ENCODE peak calls at places on chromosomes 4 and X, in nine cellular contexts. One of them, this sample, is unnamed. For H3K4me1, the result is how much of the 10 kb centered on the place peaks cover.

GRCh38 chr4:136383126-136383525 is 1149.2 kb downstream of the PCDH18 start:
- DNase-seq in hepatocyte: no peak
- DNase-seq in SK-N-SH: no peak
- DNase-seq in OCI-LY7: no peak
- DNase-seq in GM23338: no peak
- DNase-seq in PC-3: no peak
- DNase-seq in HCT116: no peak
- DNase-seq in GM23248: no peak
- DNase-seq in MM.1S: no peak
- DNase-seq in this sample: no peak

GRCh38 chrX:109384569-109385174 is 97.2 kb downstream of the GUCY2F start:
- DNase-seq in hepatocyte: peak
- DNase-seq in SK-N-SH: no peak
- DNase-seq in OCI-LY7: peak
- DNase-seq in GM23338: peak
- DNase-seq in PC-3: peak
- DNase-seq in HCT116: no peak
- DNase-seq in GM23248: peak
- DNase-seq in MM.1S: peak
- DNase-seq in this sample: peak

GRCh38 chrX:41661366-41662095 is 27.2 kb upstream of the GPR34 start:
- DNase-seq in hepatocyte: no peak
- DNase-seq in SK-N-SH: no peak
- DNase-seq in OCI-LY7: no peak
- DNase-seq in GM23338: no peak
- DNase-seq in PC-3: peak
- DNase-seq in HCT116: no peak
- DNase-seq in GM23248: peak
- DNase-seq in MM.1S: no peak
- DNase-seq in this sample: no peak

GRCh38 chr4:53205970-53206369 is 159.9 kb downstream of the SCFD2 start:
- DNase-seq in hepatocyte: no peak
- DNase-seq in SK-N-SH: no peak
- DNase-seq in OCI-LY7: no peak
- DNase-seq in GM23338: no peak
- DNase-seq in PC-3: peak
- DNase-seq in HCT116: no peak
- DNase-seq in GM23248: peak
- DNase-seq in MM.1S: no peak
- DNase-seq in this sample: no peak

GRCh38 chrX:48890934-48891401 is 6.6 kb downstream of the TIMM17B start:
- DNase-seq in hepatocyte: peak
- DNase-seq in SK-N-SH: peak
- DNase-seq in OCI-LY7: no peak
- DNase-seq in GM23338: peak
- DNase-seq in PC-3: no peak
- DNase-seq in HCT116: no peak
- DNase-seq in GM23248: peak
- DNase-seq in MM.1S: peak
- DNase-seq in this sample: peak

GRCh38 chrX:16992902-16993301 is 46.4 kb downstream of the REPS2 start:
- DNase-seq in hepatocyte: peak
- DNase-seq in SK-N-SH: no peak
- DNase-seq in OCI-LY7: no peak
- DNase-seq in GM23338: no peak
- DNase-seq in PC-3: no peak
- DNase-seq in HCT116: no peak
- DNase-seq in GM23248: no peak
- DNase-seq in MM.1S: no peak
- DNase-seq in this sample: no peak

GRCh38 chr4:81882222-81882621 is 410.5 kb upstream of the RASGEF1B start:
- DNase-seq in hepatocyte: no peak
- DNase-seq in SK-N-SH: no peak
- DNase-seq in OCI-LY7: peak
- DNase-seq in GM23338: no peak
- DNase-seq in PC-3: no peak
- DNase-seq in HCT116: no peak
- DNase-seq in GM23248: no peak
- DNase-seq in MM.1S: no peak
- DNase-seq in this sample: no peak

GRCh38 chr4:146969126-146969525 is 23.5 kb upstream of the TTC29 start:
- DNase-seq in hepatocyte: no peak
- DNase-seq in SK-N-SH: no peak
- DNase-seq in OCI-LY7: no peak
- DNase-seq in GM23338: no peak
- DNase-seq in PC-3: no peak
- DNase-seq in HCT116: no peak
- DNase-seq in GM23248: no peak
- DNase-seq in MM.1S: no peak
- DNase-seq in this sample: no peak

GRCh38 chrX:73768886-73769285 is 205.9 kb downstream of the CHIC1 start:
- DNase-seq in hepatocyte: no peak
- DNase-seq in SK-N-SH: no peak
- DNase-seq in OCI-LY7: no peak
- DNase-seq in GM23338: no peak
- DNase-seq in PC-3: no peak
- DNase-seq in HCT116: no peak
- DNase-seq in GM23248: no peak
- DNase-seq in MM.1S: no peak
- DNase-seq in this sample: no peak

GRCh38 chr4:97144199-97144598 is 999.1 kb downstream of the STPG2 start:
- DNase-seq in hepatocyte: no peak
- DNase-seq in SK-N-SH: no peak
- DNase-seq in OCI-LY7: no peak
- DNase-seq in GM23338: no peak
- DNase-seq in PC-3: no peak
- DNase-seq in HCT116: no peak
- DNase-seq in GM23248: no peak
- DNase-seq in MM.1S: no peak
- DNase-seq in this sample: no peak

GRCh38 chr4:139582044-139582443 is 26.0 kb upstream of the SETD7 start:
- DNase-seq in hepatocyte: no peak
- DNase-seq in SK-N-SH: no peak
- DNase-seq in OCI-LY7: no peak
- DNase-seq in GM23338: no peak
- DNase-seq in PC-3: peak
- DNase-seq in HCT116: no peak
- DNase-seq in GM23248: peak
- DNase-seq in MM.1S: no peak
- DNase-seq in this sample: no peak

GRCh38 chr4:159077702-159078495 is 25.0 kb upstream of the RAPGEF2 start:
- DNase-seq in hepatocyte: peak
- DNase-seq in SK-N-SH: no peak
- DNase-seq in OCI-LY7: peak
- DNase-seq in GM23338: no peak
- DNase-seq in PC-3: peak
- DNase-seq in HCT116: no peak
- DNase-seq in GM23248: no peak
- DNase-seq in MM.1S: peak
- DNase-seq in this sample: no peak

GRCh38 chrX:150573702-150574101 is 5.3 kb downstream of the MTM1 start:
- DNase-seq in hepatocyte: no peak
- DNase-seq in SK-N-SH: no peak
- DNase-seq in OCI-LY7: peak
- DNase-seq in GM23338: no peak
- DNase-seq in PC-3: no peak
- DNase-seq in HCT116: no peak
- DNase-seq in GM23248: no peak
- DNase-seq in MM.1S: no peak
- DNase-seq in this sample: no peak

GRCh38 chrX:83759872-83760271 is 101.1 kb upstream of the CYLC1 start:
- DNase-seq in hepatocyte: peak
- DNase-seq in SK-N-SH: peak
- DNase-seq in OCI-LY7: peak
- DNase-seq in GM23338: peak
- DNase-seq in PC-3: peak
- DNase-seq in HCT116: no peak
- DNase-seq in GM23248: peak
- DNase-seq in MM.1S: peak
- DNase-seq in this sample: peak

GRCh38 chr4:120066525-120067333 is at the start of gene MAD2L1:
- DNase-seq in hepatocyte: peak
- DNase-seq in SK-N-SH: peak
- DNase-seq in OCI-LY7: peak
- DNase-seq in GM23338: peak
- DNase-seq in PC-3: peak
- DNase-seq in HCT116: peak
- DNase-seq in GM23248: peak
- DNase-seq in MM.1S: peak
- DNase-seq in this sample: peak
- H3K4me1 ChIP-seq in hepatocyte: under half
- H3K4me1 ChIP-seq in SK-N-SH: under half
- H3K4me1 ChIP-seq in OCI-LY7: half or more
- H3K4me1 ChIP-seq in GM23338: under half
- H3K4me1 ChIP-seq in PC-3: under half
- H3K4me1 ChIP-seq in HCT116: under half
- H3K4me1 ChIP-seq in GM23248: half or more
- H3K4me1 ChIP-seq in MM.1S: under half
- H3K4me1 ChIP-seq in this sample: under half

DNA sequence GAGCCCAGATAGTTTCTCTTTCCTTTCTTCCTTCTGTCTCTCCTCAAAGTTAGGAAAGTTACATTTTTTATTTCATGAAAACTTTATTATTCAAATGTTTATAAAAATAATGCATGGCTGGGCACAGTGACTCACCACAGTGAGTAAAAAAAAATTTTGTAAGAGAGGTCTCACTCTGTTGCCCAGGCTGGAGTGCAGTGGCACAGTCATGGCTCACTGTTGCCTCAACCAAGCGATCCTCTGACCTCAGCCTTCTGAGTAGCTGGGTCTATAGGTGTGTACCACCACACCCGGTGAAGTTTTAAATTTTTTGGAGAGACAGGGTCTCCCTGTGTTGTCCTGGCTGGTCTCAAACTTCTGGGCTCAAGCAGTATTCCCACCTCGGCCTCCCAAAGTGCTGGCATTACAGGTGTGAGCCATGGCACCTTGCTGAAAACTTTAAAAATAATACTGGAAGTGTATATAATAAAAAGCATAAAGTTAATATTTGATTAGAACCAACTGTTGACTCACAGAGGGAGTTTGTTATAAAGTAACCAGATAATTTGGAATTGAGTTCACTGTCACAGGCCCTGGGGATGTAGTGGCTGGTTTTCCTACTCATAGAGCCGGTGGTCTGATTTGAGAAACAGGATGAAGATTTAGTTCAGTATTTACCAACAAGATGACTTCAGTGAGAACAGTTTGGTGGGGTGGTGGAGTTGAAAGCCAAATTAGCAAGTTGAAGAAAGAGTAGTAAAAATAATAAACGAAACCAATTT is 18.0 kb downstream of the CMC4 start:
- DNase-seq in hepatocyte: no peak
- DNase-seq in SK-N-SH: no peak
- DNase-seq in OCI-LY7: no peak
- DNase-seq in GM23338: no peak
- DNase-seq in PC-3: no peak
- DNase-seq in HCT116: no peak
- DNase-seq in GM23248: peak
- DNase-seq in MM.1S: no peak
- DNase-seq in this sample: no peak
- H3K27ac ChIP-seq in hepatocyte: no peak
- H3K27ac ChIP-seq in SK-N-SH: no peak
- H3K27ac ChIP-seq in OCI-LY7: no peak
- H3K27ac ChIP-seq in GM23338: no peak
- H3K27ac ChIP-seq in PC-3: no peak
- H3K27ac ChIP-seq in HCT116: no peak
- H3K27ac ChIP-seq in GM23248: no peak
- H3K27ac ChIP-seq in MM.1S: no peak
- H3K27ac ChIP-seq in this sample: no peak

DNA sequence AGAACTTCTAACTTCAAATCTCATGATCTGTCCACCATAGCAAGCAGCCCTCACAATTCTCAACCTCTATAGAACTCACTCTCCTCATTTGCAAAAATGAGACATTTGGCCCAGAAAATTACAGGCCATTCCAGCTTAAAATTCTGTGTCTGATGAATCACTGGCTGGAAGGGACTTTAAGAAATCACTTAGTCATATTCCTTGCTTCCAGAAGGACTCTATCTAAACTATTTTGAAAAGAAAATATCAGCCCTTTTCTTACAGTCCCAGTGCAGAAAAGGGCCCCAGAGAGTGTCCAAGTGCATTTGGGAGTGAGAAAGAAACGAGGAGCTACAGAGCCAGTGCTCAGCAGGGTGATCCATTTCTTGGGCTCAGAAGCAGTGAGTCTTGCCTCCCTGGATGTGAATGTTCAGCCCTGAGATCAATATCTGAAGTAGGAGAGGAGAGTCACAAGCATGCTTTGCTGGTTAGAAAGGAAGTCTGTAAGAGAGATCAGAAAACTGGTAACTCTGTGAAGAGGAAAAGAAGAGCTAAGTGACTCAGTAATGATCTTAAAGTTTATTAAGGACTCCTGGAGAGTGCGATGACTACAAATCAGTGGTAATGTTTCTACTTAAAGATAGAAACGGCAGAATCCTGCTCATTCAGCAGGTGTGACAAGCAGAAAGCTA is 139.8 kb downstream of the PALLD start:
- DNase-seq in hepatocyte: no peak
- DNase-seq in SK-N-SH: no peak
- DNase-seq in OCI-LY7: no peak
- DNase-seq in GM23338: no peak
- DNase-seq in PC-3: peak
- DNase-seq in HCT116: no peak
- DNase-seq in GM23248: peak
- DNase-seq in MM.1S: no peak
- DNase-seq in this sample: no peak
- TF ChIP-seq EZH2phosphoT487 in hepatocyte: no peak
- TF ChIP-seq EZH2phosphoT487 in SK-N-SH: no peak
- TF ChIP-seq EZH2phosphoT487 in OCI-LY7: no peak
- TF ChIP-seq EZH2phosphoT487 in GM23338: no peak
- TF ChIP-seq EZH2phosphoT487 in PC-3: no peak
- TF ChIP-seq EZH2phosphoT487 in HCT116: no peak
- TF ChIP-seq EZH2phosphoT487 in GM23248: no peak
- TF ChIP-seq EZH2phosphoT487 in MM.1S: no peak
- TF ChIP-seq EZH2phosphoT487 in this sample: no peak

GRCh38 chr4:7647932-7648812 is 213.4 kb upstream of the PSAPL1 start:
- DNase-seq in hepatocyte: peak
- DNase-seq in SK-N-SH: no peak
- DNase-seq in OCI-LY7: no peak
- DNase-seq in GM23338: no peak
- DNase-seq in PC-3: peak
- DNase-seq in HCT116: no peak
- DNase-seq in GM23248: peak
- DNase-seq in MM.1S: no peak
- DNase-seq in this sample: no peak
- H3K4me1 ChIP-seq in hepatocyte: under half
- H3K4me1 ChIP-seq in SK-N-SH: under half
- H3K4me1 ChIP-seq in OCI-LY7: under half
- H3K4me1 ChIP-seq in GM23338: under half
- H3K4me1 ChIP-seq in PC-3: under half
- H3K4me1 ChIP-seq in HCT116: under half
- H3K4me1 ChIP-seq in GM23248: under half
- H3K4me1 ChIP-seq in MM.1S: under half
- H3K4me1 ChIP-seq in this sample: under half

GRCh38 chr4:156391297-156391653 is 437.6 kb upstream of the CTSO start:
- DNase-seq in hepatocyte: no peak
- DNase-seq in SK-N-SH: no peak
- DNase-seq in OCI-LY7: no peak
- DNase-seq in GM23338: no peak
- DNase-seq in PC-3: no peak
- DNase-seq in HCT116: no peak
- DNase-seq in GM23248: no peak
- DNase-seq in MM.1S: no peak
- DNase-seq in this sample: no peak
- H3K27ac ChIP-seq in hepatocyte: no peak
- H3K27ac ChIP-seq in SK-N-SH: no peak
- H3K27ac ChIP-seq in OCI-LY7: no peak
- H3K27ac ChIP-seq in GM23338: no peak
- H3K27ac ChIP-seq in PC-3: peak
- H3K27ac ChIP-seq in HCT116: no peak
- H3K27ac ChIP-seq in GM23248: peak
- H3K27ac ChIP-seq in MM.1S: no peak
- H3K27ac ChIP-seq in this sample: no peak

This sample was measured in neural progenitor cell.